ENCODE peak calls at places on chromosome 4, in seven cellular contexts. Q is H1, G is K562, F is GM12878, S is SK-N-SH, C is GM12891, J is HepG2. X is an unnamed sample.
A peak's percentile ranks its signal among the peaks of the same experiment; 100 is the strongest.

GRCh38 chr4:38034986-38035882 is 75.0 kb downstream of the PTTG2 start:
- DNase-seq in S (peak; percentile 59), J (peak; percentile 66), Q (no peak), F (no peak), G (peak; percentile 67), C (peak; percentile 29), X (peak; percentile 16)

GRCh38 chr4:72945719-72946336 is 123.7 kb downstream of the COX18 start:
- DNase-seq in F (no peak), C (no peak), S (no peak), J (no peak), G (no peak), Q (no peak), X (no peak)

GRCh38 chr4:184282251-184282713 is 64.6 kb upstream of the ENPP6 start:
- DNase-seq in G (no peak), F (peak; percentile 80), Q (no peak), C (no peak), S (no peak), J (peak; percentile 61), X (no peak)

GRCh38 chr4:127631420-127631819 is 1.3 kb upstream of the INTU start:
- DNase-seq in G (peak; percentile 30), J (no peak), C (no peak), F (no peak), S (no peak), Q (no peak), X (no peak)

GRCh38 chr4:123673971-123674370 is 277.4 kb downstream of the SPRY1 start:
- DNase-seq in C (no peak), G (no peak), F (no peak), Q (no peak), S (no peak), J (no peak), X (no peak)

GRCh38 chr4:74117024-74117534 is 18.1 kb upstream of the CXCL2 start:
- DNase-seq in C (no peak), J (peak; percentile 40), F (no peak), Q (no peak), S (no peak), G (peak; percentile 60), X (no peak)

GRCh38 chr4:12633058-12633651 is 851.0 kb downstream of the RAB28 start:
- DNase-seq in G (peak; percentile 75), Q (peak; percentile 93), J (peak; percentile 57), S (peak; percentile 48), C (peak; percentile 24), F (peak; percentile 26), X (peak; percentile 17)

GRCh38 chr4:157421365-157421764 is 200.8 kb downstream of the GRIA2 start:
- DNase-seq in C (no peak), Q (no peak), F (no peak), S (no peak), J (peak; percentile 88), G (no peak), X (no peak)

GRCh38 chr4:948936-949300 is 16.7 kb downstream of the TMEM175 start:
- DNase-seq in J (no peak), S (peak; percentile 24), F (no peak), G (no peak), C (no peak), Q (no peak), X (peak; percentile 14)

GRCh38 chr4:183142566-183143545 is 43.8 kb downstream of the WWC2 start:
- DNase-seq in C (no peak), F (no peak), G (no peak), Q (no peak), J (no peak), S (peak; percentile 76), X (no peak)

GRCh38 chr4:6688879-6689505 is 4.7 kb upstream of the S100P start:
- DNase-seq in J (peak; percentile 91), F (no peak), Q (peak; percentile 55), G (peak; percentile 83), S (no peak), C (peak; percentile 59), X (no peak)

GRCh38 chr4:1194028-1194900 is 21.9 kb upstream of the SPON2 start:
- DNase-seq in J (no peak), F (no peak), C (peak; percentile 25), Q (peak; percentile 52), S (peak; percentile 87), G (no peak), X (peak; percentile 29)

GRCh38 chr4:88719381-88719780 is 21.8 kb upstream of the NAP1L5 start:
- DNase-seq in J (no peak), G (no peak), F (no peak), Q (no peak), S (no peak), C (no peak), X (no peak)

GRCh38 chr4:77025643-77026321 is 50.0 kb downstream of the CCNI start:
- DNase-seq in S (no peak), C (no peak), Q (no peak), G (no peak), F (peak; percentile 7), J (no peak), X (no peak)
- TF ChIP-seq TAF1 in S (no peak), C (no peak), Q (no peak), G (no peak), F (no peak), J (no peak), X (no peak)

GRCh38 chr4:84966382-84967291 is at the start of gene WDFY3:
- DNase-seq in S (peak; percentile 88), F (no peak), J (peak; percentile 58), Q (peak; percentile 86), G (peak; percentile 83), C (peak; percentile 13), X (no peak)
- TF ChIP-seq TAF1 in S (peak; percentile 83), F (no peak), J (peak; percentile 72), Q (peak; percentile 80), G (no peak), C (no peak), X (no peak)

DNA sequence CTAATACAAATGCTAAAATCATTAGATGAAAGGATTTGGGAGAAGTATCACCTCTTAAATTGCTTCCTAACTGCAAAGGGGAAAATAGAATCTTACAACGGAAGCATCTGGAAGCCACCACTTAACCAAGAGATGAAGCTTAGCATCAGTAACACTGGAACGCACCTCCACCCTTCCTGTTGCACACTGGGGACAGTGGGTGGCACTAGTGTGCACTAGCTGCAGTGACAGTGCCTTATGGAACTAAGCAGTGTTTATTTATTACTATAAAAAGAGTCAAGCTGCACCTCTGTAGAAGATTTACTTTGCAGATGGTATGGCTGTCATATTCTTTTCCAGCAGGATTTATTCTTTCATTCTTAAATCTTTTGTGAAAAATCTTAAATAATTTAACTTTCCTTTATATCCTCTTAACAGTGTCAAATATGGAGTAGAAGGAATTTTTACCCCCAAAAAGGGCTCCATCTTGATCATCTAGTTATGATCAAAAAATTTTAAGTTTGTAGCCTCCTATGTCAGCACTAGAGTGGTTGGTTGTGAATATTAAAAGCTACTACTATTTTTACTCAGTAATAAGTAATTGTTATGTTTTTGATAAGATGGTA is 76.7 kb downstream of the SCD5 start:
- DNase-seq in F (no peak), Q (no peak), J (peak; percentile 30), C (peak; percentile 26), G (peak; percentile 47), S (peak; percentile 64), X (no peak)
- TF ChIP-seq TAF1 in F (no peak), Q (no peak), J (no peak), C (no peak), G (no peak), S (no peak), X (no peak)

DNA sequence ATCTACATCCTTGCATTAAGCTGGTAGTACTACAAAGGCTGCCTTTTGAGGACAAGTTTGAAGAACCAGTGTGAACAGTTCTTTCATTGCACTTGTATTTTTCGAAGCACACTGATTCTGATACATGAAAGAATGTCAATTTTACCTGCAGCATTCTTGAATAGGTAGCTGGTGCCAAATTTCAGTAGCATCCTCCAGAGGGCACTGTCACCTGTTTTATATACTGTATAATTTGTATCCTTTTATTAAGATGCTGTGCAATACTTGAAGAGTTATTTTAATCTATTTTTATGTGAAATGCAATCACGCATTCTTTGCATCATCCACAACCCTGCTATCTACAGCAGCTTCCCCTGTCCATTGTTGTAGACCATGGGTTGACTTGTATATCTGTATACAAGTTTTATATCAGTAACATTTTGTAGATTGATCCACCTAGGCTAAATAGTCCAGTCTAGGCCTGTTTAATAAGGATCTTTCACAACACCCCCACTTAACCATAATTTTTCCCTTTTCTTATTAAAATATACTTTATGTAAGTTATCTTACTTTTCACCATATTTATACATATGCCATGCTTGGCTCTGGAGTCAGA is 325.7 kb downstream of the PCDH7 start:
- DNase-seq in G (peak; percentile 1), J (no peak), F (no peak), Q (no peak), C (no peak), S (no peak), X (no peak)
- TF ChIP-seq TAF1 in G (no peak), J (no peak), F (no peak), Q (no peak), C (no peak), S (no peak), X (no peak)

DNA sequence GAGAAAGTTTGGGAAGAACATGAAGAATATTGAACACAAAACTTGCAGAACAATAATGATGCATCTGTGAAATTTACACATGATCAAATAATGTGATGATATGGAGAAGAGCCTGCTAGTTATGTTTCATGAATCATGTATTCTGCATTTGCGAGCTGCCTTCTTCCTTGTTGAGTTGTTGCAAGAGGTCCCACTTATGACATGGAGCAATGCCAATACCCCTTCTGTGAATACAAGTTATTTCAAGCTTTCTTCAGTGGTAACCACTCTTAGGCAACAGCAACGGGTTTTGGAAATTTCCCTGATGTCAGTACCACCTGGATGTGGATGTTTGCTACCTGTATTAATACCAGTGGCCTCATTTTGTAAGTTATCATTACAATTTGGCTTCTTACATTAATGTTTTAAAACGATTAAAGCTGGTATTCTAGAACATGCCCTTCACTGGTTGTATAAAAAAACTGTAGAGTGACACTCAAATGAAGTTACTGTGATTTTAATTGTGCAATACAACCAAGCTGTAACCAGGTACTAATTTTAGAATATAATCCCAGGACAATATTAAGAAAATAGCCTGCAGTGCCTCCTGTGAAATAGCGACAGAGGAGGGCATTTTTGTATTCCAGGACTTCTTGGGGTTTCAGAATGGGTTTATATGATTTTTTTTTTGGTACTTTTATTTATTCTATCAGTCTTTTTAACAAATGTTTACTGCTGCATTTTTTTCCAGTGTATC is 25.3 kb downstream of the IQCM start:
- DNase-seq in Q (no peak), J (no peak), S (no peak), F (no peak), G (no peak), C (no peak), X (no peak)
- TF ChIP-seq TAF1 in Q (no peak), J (no peak), S (no peak), F (no peak), G (no peak), C (no peak), X (no peak)

GRCh38 chr4:53786632-53787031 is 195.3 kb upstream of the LNX1 start:
- DNase-seq in C (no peak), G (no peak), S (no peak), J (no peak), Q (no peak), F (no peak), X (no peak)
- TF ChIP-seq TAF1 in C (no peak), G (no peak), S (no peak), J (no peak), Q (no peak), F (no peak), X (no peak)

GRCh38 chr4:56099378-56099786 is 150.6 kb downstream of the CEP135 start:
- DNase-seq in G (no peak), C (no peak), S (no peak), F (no peak), J (no peak), Q (no peak), X (no peak)
- TF ChIP-seq TAF1 in G (no peak), C (no peak), S (no peak), F (no peak), J (no peak), Q (no peak), X (no peak)